ENCODE peak calls at places on chromosomes 3 and 15, in four cellular contexts. S, W, J and B are unnamed samples.

GRCh38 chr3:149013726-149014125 is 22.4 kb downstream of the GYG1 start:
- DNase-seq in S (no peak), W (no peak), J (no peak), B (no peak)

GRCh38 chr3:150215616-150216015 is 192.5 kb upstream of the TSC22D2 start:
- DNase-seq in S (peak; percentile 30), W (no peak), J (no peak), B (no peak)

GRCh38 chr3:70927239-70927638 is 614.8 kb upstream of the MDFIC2 start:
- DNase-seq in S (no peak), W (no peak), J (no peak), B (no peak)

GRCh38 chr15:36982441-36982840 is 117.9 kb downstream of the MEIS2 start:
- DNase-seq in S (no peak), W (no peak), J (no peak), B (no peak)

GRCh38 chr3:12990781-12991480 is 82.3 kb downstream of the IQSEC1 start:
- DNase-seq in S (peak; percentile 80), W (no peak), J (no peak), B (no peak)

GRCh38 chr15:58568157-58568571 is 136.4 kb downstream of the LIPC start:
- DNase-seq in S (no peak), W (no peak), J (no peak), B (no peak)

GRCh38 chr3:9183011-9183410 is 66.4 kb downstream of the SRGAP3 start:
- DNase-seq in S (no peak), W (no peak), J (no peak), B (no peak)

GRCh38 chr3:14491396-14492190 is 48.5 kb downstream of the GRIP2 start:
- DNase-seq in S (no peak), W (no peak), J (no peak), B (no peak)

GRCh38 chr3:6282920-6283319 is 578.0 kb upstream of the GRM7 start:
- DNase-seq in S (no peak), W (no peak), J (no peak), B (no peak)

GRCh38 chr3:179929091-179929529 is 107.6 kb downstream of the PEX5L start:
- DNase-seq in S (peak; percentile 58), W (no peak), J (peak; percentile 11), B (peak; percentile 58)

GRCh38 chr3:172647823-172648222 is 63.0 kb downstream of the NCEH1 start:
- DNase-seq in S (no peak), W (no peak), J (no peak), B (no peak)

GRCh38 chr3:66762888-66763287 is 235.2 kb upstream of the KBTBD8 start:
- DNase-seq in S (no peak), W (no peak), J (no peak), B (no peak)

GRCh38 chr15:31216210-31216911 is 110.3 kb upstream of the KLF13 start:
- DNase-seq in S (no peak), W (peak; percentile 39), J (peak; percentile 26), B (peak; percentile 83)

GRCh38 chr3:62622553-62623174 is 249.3 kb upstream of the FEZF2 start:
- DNase-seq in S (peak; percentile 44), W (no peak), J (no peak), B (peak; percentile 32)

GRCh38 chr15:82699726-82700125 is 9.9 kb downstream of the AP3B2 start:
- DNase-seq in S (no peak), W (no peak), J (no peak), B (no peak)